ENCODE peak calls at places on chromosomes 5 and 9, in five cellular contexts. I is K562, R is SK-N-SH, D is HepG2, S is GM12878. Z is an unnamed sample.
A peak's percentile ranks its signal among the peaks of the same experiment; 100 is the strongest.

GRCh38 chr9:78972303-78973002 is 599.3 kb upstream of the TLE4 start:
- DNase-seq in R (no peak), D (no peak), S (no peak), I (no peak), Z (no peak)

GRCh38 chr5:74595143-74595915 is 45.2 kb downstream of the ENC1 start:
- DNase-seq in R (no peak), I (peak; percentile 38), D (peak; percentile 87), S (no peak), Z (peak; percentile 15)

GRCh38 chr9:6884960-6885359 is 127.2 kb downstream of the KDM4C start:
- DNase-seq in R (no peak), D (no peak), I (no peak), S (no peak), Z (no peak)

GRCh38 chr5:7434937-7435336 is 39.0 kb downstream of the ADCY2 start:
- DNase-seq in D (no peak), I (no peak), S (no peak), R (no peak), Z (no peak)

GRCh38 chr5:114360816-114361723 is 800 bp upstream of the KCNN2 start:
- DNase-seq in R (peak; percentile 60), S (no peak), D (no peak), I (no peak), Z (no peak)

GRCh38 chr5:41869150-41869738 is 981 bp downstream of the OXCT1 start:
- DNase-seq in I (peak; percentile 42), S (no peak), D (no peak), R (peak; percentile 69), Z (no peak)

GRCh38 chr9:116002181-116002580 is 151.4 kb upstream of the PAPPA start:
- DNase-seq in R (no peak), S (no peak), I (no peak), D (no peak), Z (no peak)

GRCh38 chr5:116032094-116032517 is at the start of gene ARL14EPL:
- DNase-seq in S (no peak), D (peak; percentile 47), I (peak; percentile 42), R (peak; percentile 3), Z (peak; percentile 99)

GRCh38 chr9:101268426-101268825 is 116.4 kb downstream of the BAAT start:
- DNase-seq in D (no peak), I (no peak), S (no peak), R (no peak), Z (no peak)

GRCh38 chr5:116032991-116033390 is 719 bp downstream of the ARL14EPL start:
- DNase-seq in R (no peak), I (no peak), D (no peak), S (no peak), Z (no peak)

GRCh38 chr9:111914749-111915424 is 18.3 kb downstream of the UGCG start:
- DNase-seq in I (no peak), D (no peak), S (no peak), R (peak; percentile 38), Z (no peak)

GRCh38 chr9:90546200-90546599 is 96.4 kb downstream of the DIRAS2 start:
- DNase-seq in D (peak; percentile 22), R (peak; percentile 62), I (no peak), S (no peak), Z (no peak)

GRCh38 chr5:132496631-132497487 is 6.3 kb upstream of the IRF1 start:
- DNase-seq in R (peak; percentile 96), I (peak; percentile 90), D (peak; percentile 64), S (no peak), Z (no peak)

GRCh38 chr9:114883709-114884108 is 46.7 kb downstream of the TNFSF8 start:
- DNase-seq in I (no peak), R (no peak), S (no peak), D (no peak), Z (no peak)

GRCh38 chr5:154709368-154710305 is 45.5 kb upstream of the LARP1 start:
- DNase-seq in S (no peak), D (no peak), I (no peak), R (no peak), Z (no peak)

GRCh38 chr9:116149844-116150243 is 3.7 kb upstream of the PAPPA start:
- DNase-seq in I (peak; percentile 51), S (no peak), R (peak; percentile 53), D (no peak), Z (peak; percentile 22)

GRCh38 chr5:176180339-176180738 is 57.9 kb upstream of the SIMC1 start:
- DNase-seq in I (no peak), S (no peak), D (no peak), R (no peak), Z (no peak)

GRCh38 chr5:173646684-173647083 is 30.2 kb upstream of the BOD1 start:
- DNase-seq in D (no peak), R (no peak), S (no peak), I (no peak), Z (no peak)

GRCh38 chr5:43396762-43397304 is 15.4 kb downstream of the CCL28 start:
- DNase-seq in D (no peak), R (peak; percentile 53), I (no peak), S (peak; percentile 17), Z (no peak)

GRCh38 chr5:114729986-114730385 is 368.1 kb downstream of the KCNN2 start:
- DNase-seq in I (no peak), D (no peak), R (no peak), S (no peak), Z (no peak)

GRCh38 chr9:111743275-111743674 is 51.5 kb downstream of the SHOC1 start:
- DNase-seq in I (no peak), S (no peak), D (peak; percentile 6), R (no peak), Z (peak; percentile 87)

GRCh38 chr5:178468196-178468685 is 122.0 kb downstream of the COL23A1 start:
- DNase-seq in I (no peak), S (no peak), D (no peak), R (no peak), Z (no peak)

GRCh38 chr9:109536859-109537258 is 38.8 kb upstream of the PTPN3 start:
- DNase-seq in I (no peak), R (no peak), D (no peak), S (no peak), Z (no peak)

GRCh38 chr5:81151546-81151945 is 81.6 kb upstream of the CKMT2 start:
- DNase-seq in D (no peak), S (no peak), I (no peak), R (no peak), Z (no peak)

GRCh38 chr5:75640395-75640794 is 29.1 kb downstream of the ANKDD1B start:
- DNase-seq in D (no peak), R (no peak), S (no peak), I (no peak), Z (peak; percentile 4)

GRCh38 chr9:137449931-137450537 is 8.9 kb upstream of the ENTPD8 start:
- DNase-seq in S (no peak), I (no peak), R (no peak), D (no peak), Z (no peak)

GRCh38 chr5:322942-323879 is 1.7 kb downstream of the AHRR start:
- DNase-seq in R (no peak), D (no peak), I (no peak), S (no peak), Z (no peak)

GRCh38 chr5:321233-321725 is at the start of gene AHRR:
- DNase-seq in S (no peak), D (peak; percentile 12), R (peak; percentile 95), I (peak; percentile 88), Z (no peak)

GRCh38 chr5:321726-322251 is 275 bp downstream of the AHRR start:
- DNase-seq in D (no peak), S (no peak), R (no peak), I (no peak), Z (no peak)

GRCh38 chr5:320524-321232 is 836 bp upstream of the AHRR start:
- DNase-seq in I (no peak), S (no peak), R (peak; percentile 58), D (no peak), Z (no peak)

DNA sequence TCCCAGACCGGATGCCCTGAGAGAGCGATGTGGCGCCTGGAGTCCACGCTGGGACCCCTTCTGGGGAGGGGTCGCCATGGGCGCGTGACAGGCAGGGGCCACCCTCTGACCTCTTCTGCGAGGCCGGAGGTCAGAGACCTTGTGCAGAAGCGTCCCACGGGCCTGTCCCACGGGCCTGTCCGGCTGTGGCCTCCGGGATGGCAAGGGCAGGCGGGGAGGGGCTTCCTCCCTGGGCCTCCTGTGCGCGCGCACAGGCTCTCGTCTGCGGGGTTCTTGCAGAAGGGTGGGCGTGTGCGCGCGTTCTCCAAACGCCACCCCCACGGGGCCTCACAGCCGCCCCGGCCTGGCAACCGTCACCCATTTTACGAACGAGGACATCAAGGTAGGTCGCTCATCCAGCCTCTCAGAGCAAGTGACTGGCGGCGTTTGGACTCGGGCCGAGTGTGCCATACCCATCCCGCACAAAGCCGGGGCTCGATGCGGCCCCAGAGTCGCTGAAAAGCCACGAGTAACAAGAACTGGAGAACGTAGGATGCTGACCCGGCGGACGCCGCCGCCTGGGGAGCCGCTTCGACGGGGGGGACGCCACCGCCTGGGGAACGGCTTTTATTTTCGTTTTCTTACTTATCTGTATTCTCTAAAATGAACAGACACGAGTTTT is 897 bp downstream of the AHRR start:
- DNase-seq in S (no peak), I (no peak), R (no peak), D (no peak), Z (no peak)
- H3K4me3 ChIP-seq in S (peak overlapping the region; percentile 96), I (no peak overlapping the region), R (no peak overlapping the region), D (peak overlapping the region; percentile 4), Z (peak overlapping the region; percentile 36)

GRCh38 chr5:148267972-148268371 is 622 bp upstream of the SPINK13 start:
- DNase-seq in D (no peak), R (no peak), S (no peak), I (no peak), Z (no peak)

DNA sequence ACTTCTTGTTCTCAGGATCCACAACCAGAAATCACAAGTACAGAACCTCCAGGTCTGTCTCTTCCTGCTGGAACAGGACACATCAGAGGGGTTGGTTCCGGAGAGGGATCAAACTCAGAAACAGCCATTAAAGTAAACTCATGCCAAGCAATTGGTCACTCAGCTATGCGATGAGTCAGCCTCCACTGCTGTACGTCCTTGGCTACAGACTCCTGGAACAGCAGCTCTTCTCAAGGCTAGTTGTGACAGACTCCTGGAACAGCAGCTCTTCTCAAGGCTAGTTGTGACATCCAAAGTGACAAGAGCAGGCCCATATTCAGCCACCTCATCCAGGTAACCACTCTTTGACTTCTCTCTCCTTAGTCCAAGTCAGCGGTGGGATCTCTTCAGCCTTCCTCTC is at the start of gene SPINK13:
- DNase-seq in R (no peak), D (peak; percentile 36), S (no peak), I (no peak), Z (peak; percentile 26)
- TF ChIP-seq ZBTB33 in R (no peak), D (no peak), S (no peak), I (no peak), Z (no peak)

GRCh38 chr5:93572101-93572772 is 8.8 kb downstream of the NR2F1-AS1 start:
- DNase-seq in S (no peak), I (no peak), R (no peak), D (no peak), Z (no peak)
- H3K4me3 ChIP-seq in S (no peak overlapping the region), I (no peak overlapping the region), R (no peak overlapping the region), D (peak overlapping the region; percentile 19), Z (no peak overlapping the region)

GRCh38 chr9:82153032-82153431 is 164.5 kb downstream of the SPATA31D1 start:
- DNase-seq in I (no peak), R (no peak), S (no peak), D (no peak), Z (no peak)

GRCh38 chr9:82147798-82148440 is 159.3 kb downstream of the SPATA31D1 start:
- DNase-seq in R (no peak), D (no peak), I (no peak), S (no peak), Z (no peak)

GRCh38 chr9:82152181-82152580 is 163.6 kb downstream of the SPATA31D1 start:
- DNase-seq in D (no peak), I (no peak), S (no peak), R (no peak), Z (no peak)

GRCh38 chr9:82149647-82150046 is 161.1 kb downstream of the SPATA31D1 start:
- DNase-seq in S (no peak), D (no peak), I (no peak), R (no peak), Z (no peak)

GRCh38 chr9:82148849-82149544 is 160.4 kb downstream of the SPATA31D1 start:
- DNase-seq in D (no peak), R (peak; percentile 71), S (no peak), I (no peak), Z (no peak)
- TF ChIP-seq ZBTB33 in D (no peak), R (no peak), S (no peak), I (no peak), Z (no peak)

Z was measured in HCT116.